ENCODE peak calls at places on chromosome 14, in ten cellular contexts. C is mesothelial cell of epicardium, F is H9, A is foreskin keratinocyte, Q is T-helper 2 cell, V is epithelial cell of proximal tubule, P is midbrain, N is GDM1, M is fibroblast of gingiva, R is cardiac fibroblast. U is an unnamed sample.

GRCh38 chr14:58731465-58732330 is 93.9 kb downstream of the DACT1 start:
- DNase-seq in C (no peak), N (no peak), A (peak; percentile 99), V (peak; percentile 96), R (peak; percentile 99), P (no peak), M (peak; percentile 94), F (no peak), Q (no peak), U (peak; percentile 96)

GRCh38 chr14:61695695-61696527 is 598 bp downstream of the HIF1A start:
- DNase-seq in M (peak; percentile 43), N (no peak), R (peak; percentile 74), P (peak; percentile 67), Q (peak; percentile 32), V (no peak), A (peak; percentile 26), C (peak; percentile 50), F (peak; percentile 62), U (peak; percentile 57)

GRCh38 chr14:92524603-92525185 is 11.1 kb downstream of the RIN3 start:
- DNase-seq in A (no peak), R (no peak), M (no peak), P (no peak), V (no peak), N (peak; percentile 69), Q (no peak), F (no peak), C (no peak), U (no peak)

GRCh38 chr14:54776361-54777001 is 126.1 kb downstream of the GCH1 start:
- DNase-seq in Q (no peak), P (peak; percentile 17), V (no peak), C (no peak), A (peak; percentile 20), M (peak; percentile 54), R (peak; percentile 56), N (peak; percentile 71), F (no peak), U (peak; percentile 81)

GRCh38 chr14:104510216-104510615 is 69.3 kb upstream of the C14orf180 start:
- DNase-seq in P (no peak), C (no peak), R (no peak), V (no peak), N (no peak), A (no peak), M (no peak), F (no peak), Q (no peak), U (no peak)

GRCh38 chr14:86865934-86866333 is 1127.0 kb downstream of the GALC start:
- DNase-seq in V (no peak), P (no peak), N (no peak), F (peak; percentile 34), M (no peak), A (no peak), R (no peak), Q (no peak), C (no peak), U (no peak)

GRCh38 chr14:101843665-101844064 is 82.2 kb downstream of the PPP2R5C start:
- DNase-seq in V (no peak), P (no peak), M (no peak), F (no peak), R (no peak), A (no peak), Q (peak; percentile 54), C (no peak), N (no peak), U (no peak)

GRCh38 chr14:95431199-95432145 is 85.0 kb downstream of the SYNE3 start:
- DNase-seq in R (peak; percentile 60), V (no peak), Q (no peak), N (no peak), F (peak; percentile 63), C (no peak), P (peak; percentile 31), A (no peak), M (peak; percentile 8), U (peak; percentile 27)

GRCh38 chr14:32509632-32510187 is 180.6 kb downstream of the AKAP6 start:
- DNase-seq in V (no peak), C (no peak), F (no peak), R (peak; percentile 99), P (peak; percentile 94), A (no peak), N (no peak), M (peak; percentile 89), Q (no peak), U (peak; percentile 98)

GRCh38 chr14:58944226-58944769 is 244.2 kb upstream of the DAAM1 start:
- DNase-seq in V (no peak), N (no peak), M (no peak), P (peak; percentile 3), F (no peak), Q (no peak), R (no peak), C (no peak), A (no peak), U (no peak)

GRCh38 chr14:89432226-89432625 is 15.2 kb upstream of the FOXN3 start:
- DNase-seq in P (no peak), C (no peak), Q (no peak), A (no peak), F (no peak), R (no peak), V (no peak), M (no peak), N (no peak), U (no peak)

GRCh38 chr14:28784262-28785021 is 17.9 kb downstream of the FOXG1 start:
- DNase-seq in N (no peak), V (no peak), P (no peak), M (no peak), F (no peak), R (no peak), Q (no peak), C (no peak), A (no peak), U (no peak)

GRCh38 chr14:68362841-68363240 is 430.0 kb downstream of the ZFP36L1 start:
- DNase-seq in R (no peak), M (no peak), C (no peak), Q (no peak), N (no peak), V (no peak), P (no peak), A (no peak), F (no peak), U (no peak)

GRCh38 chr14:68263563-68264350 is 444.2 kb downstream of the RAD51B start:
- DNase-seq in N (no peak), A (no peak), Q (no peak), V (no peak), F (no peak), P (no peak), C (no peak), M (peak; percentile 62), R (no peak), U (no peak)

GRCh38 chr14:56963381-56963780 is 153.1 kb upstream of the OTX2 start:
- DNase-seq in P (no peak), A (no peak), N (no peak), C (no peak), R (no peak), V (no peak), M (no peak), F (no peak), Q (no peak), U (no peak)

GRCh38 chr14:90850487-90850886 is 34.3 kb upstream of the TTC7B start:
- DNase-seq in V (peak; percentile 66), N (no peak), C (no peak), F (peak; percentile 72), R (peak; percentile 83), A (peak; percentile 82), Q (no peak), M (no peak), P (no peak), U (no peak)

GRCh38 chr14:89399157-89399556 is 17.9 kb downstream of the FOXN3 start:
- DNase-seq in V (no peak), C (no peak), F (no peak), R (no peak), A (no peak), Q (no peak), P (no peak), N (no peak), M (no peak), U (no peak)

GRCh38 chr14:95156153-95156764 is 1.1 kb downstream of the DICER1 start:
- DNase-seq in M (peak; percentile 6), P (peak; percentile 38), Q (no peak), N (no peak), V (no peak), F (no peak), A (no peak), R (peak; percentile 44), C (no peak), U (peak; percentile 18)

GRCh38 chr14:30572237-30572636 is 13.3 kb downstream of the G2E3 start:
- DNase-seq in V (no peak), P (no peak), Q (no peak), M (no peak), A (no peak), R (no peak), F (no peak), N (no peak), C (no peak), U (no peak)

GRCh38 chr14:97442363-97442762 is 645.2 kb downstream of the VRK1 start:
- DNase-seq in R (no peak), N (no peak), M (no peak), A (no peak), C (no peak), P (no peak), V (no peak), F (no peak), Q (no peak), U (no peak)

GRCh38 chr14:21267886-21268611 is 1.2 kb downstream of the HNRNPC start:
- DNase-seq in V (peak; percentile 94), R (peak; percentile 74), P (peak; percentile 11), A (no peak), M (no peak), F (no peak), C (no peak), N (no peak), Q (no peak), U (no peak)

GRCh38 chr14:58979325-58979724 is 209.1 kb upstream of the DAAM1 start:
- DNase-seq in R (no peak), F (no peak), P (no peak), N (no peak), V (no peak), M (no peak), A (no peak), Q (no peak), C (no peak), U (no peak)

GRCh38 chr14:55115433-55115832 is 13.6 kb upstream of the LGALS3 start:
- DNase-seq in F (no peak), R (no peak), M (no peak), V (no peak), Q (no peak), N (no peak), C (no peak), A (no peak), P (no peak), U (no peak)

GRCh38 chr14:35365130-35366047 is 39.2 kb downstream of the NFKBIA start:
- DNase-seq in F (no peak), A (no peak), R (peak; percentile 93), V (peak; percentile 78), M (peak; percentile 71), Q (no peak), P (no peak), N (peak; percentile 36), C (no peak), U (peak; percentile 86)

GRCh38 chr14:105818712-105819005 is 292.3 kb downstream of the TMEM121 start:
- DNase-seq in M (no peak), V (no peak), R (no peak), A (no peak), F (no peak), N (no peak), Q (no peak), C (no peak), P (no peak), U (no peak)

GRCh38 chr14:32468955-32469354 is 139.9 kb downstream of the AKAP6 start:
- DNase-seq in N (no peak), A (peak; percentile 83), F (no peak), M (peak; percentile 77), P (no peak), R (peak; percentile 92), Q (no peak), C (no peak), V (peak; percentile 89), U (peak; percentile 77)

GRCh38 chr14:91890291-91890749 is 23.0 kb upstream of the TC2N start:
- DNase-seq in M (no peak), F (no peak), R (no peak), N (no peak), P (peak; percentile 50), V (no peak), Q (no peak), A (no peak), C (no peak), U (no peak)

U was measured in brain microvascular endothelial cell.